ENCODE peak calls at places on chromosomes 13 and 19, in five cellular contexts. H, J, B, Y and O are unnamed samples.

GRCh38 chr13:37127706-37128241 is 22.3 kb upstream of the CSNK1A1L start:
- DNase-seq in H (no peak), J (no peak), B (no peak), Y (no peak), O (no peak)

GRCh38 chr13:99384468-99384867 is 77.3 kb upstream of the GPR183 start:
- DNase-seq in H (no peak), J (no peak), B (no peak), Y (peak; percentile 15), O (no peak)

GRCh38 chr13:114126789-114127472 is 5.5 kb downstream of the RASA3 start:
- DNase-seq in H (no peak), J (no peak), B (no peak), Y (no peak), O (no peak)

GRCh38 chr19:1007399-1007745 is 7.2 kb downstream of the GRIN3B start:
- DNase-seq in H (no peak), J (no peak), B (no peak), Y (no peak), O (no peak)

GRCh38 chr13:65155861-65156260 is 2074.3 kb downstream of the PCDH9 start:
- DNase-seq in H (no peak), J (no peak), B (no peak), Y (no peak), O (no peak)

GRCh38 chr13:100916943-100917342 is 242.3 kb upstream of the TMTC4 start:
- DNase-seq in H (no peak), J (no peak), B (no peak), Y (no peak), O (no peak)

GRCh38 chr13:46535002-46535401 is 18.0 kb upstream of the LRCH1 start:
- DNase-seq in H (no peak), J (no peak), B (no peak), Y (no peak), O (no peak)

GRCh38 chr19:15374796-15375440 is 4.7 kb downstream of the AKAP8 start:
- DNase-seq in H (no peak), J (peak; percentile 90), B (no peak), Y (no peak), O (no peak)

GRCh38 chr13:35475131-35475959 is 1.1 kb downstream of the MAB21L1 start:
- DNase-seq in H (peak; percentile 9), J (peak; percentile 46), B (peak; percentile 75), Y (peak; percentile 79), O (no peak)

GRCh38 chr13:104635879-104636278 is 1569.7 kb upstream of the SLC10A2 start:
- DNase-seq in H (no peak), J (no peak), B (peak; percentile 22), Y (no peak), O (no peak)

GRCh38 chr13:33015275-33015674 is 948 bp upstream of the KL start:
- DNase-seq in H (no peak), J (no peak), B (peak; percentile 50), Y (no peak), O (no peak)

GRCh38 chr19:10611907-10612306 is 13.4 kb upstream of the SLC44A2 start:
- DNase-seq in H (no peak), J (no peak), B (no peak), Y (no peak), O (no peak)

GRCh38 chr19:58330458-58330857 is 3.7 kb downstream of the ZSCAN22 start:
- DNase-seq in H (no peak), J (no peak), B (peak; percentile 30), Y (no peak), O (no peak)

GRCh38 chr19:5231857-5232503 is 108.6 kb downstream of the PTPRS start:
- DNase-seq in H (no peak), J (no peak), B (no peak), Y (no peak), O (no peak)

GRCh38 chr13:57748096-57748495 is 116.6 kb downstream of the PCDH17 start:
- DNase-seq in H (no peak), J (no peak), B (no peak), Y (no peak), O (no peak)

GRCh38 chr13:99260216-99260615 is 2.0 kb upstream of the GPR18 start:
- DNase-seq in H (no peak), J (no peak), B (no peak), Y (no peak), O (no peak)

GRCh38 chr13:108342369-108343289 is 73.1 kb downstream of the TNFSF13B start:
- DNase-seq in H (no peak), J (no peak), B (peak; percentile 65), Y (no peak), O (no peak)

GRCh38 chr19:39736088-39736487 is 1.7 kb downstream of the CLC start:
- DNase-seq in H (no peak), J (no peak), B (no peak), Y (no peak), O (no peak)

GRCh38 chr13:113561417-113562084 is 23.0 kb upstream of the TFDP1 start:
- DNase-seq in H (no peak), J (peak; percentile 13), B (no peak), Y (peak; percentile 47), O (no peak)

GRCh38 chr13:107767119-107767518 is 448.2 kb downstream of the LIG4 start:
- DNase-seq in H (no peak), J (no peak), B (no peak), Y (no peak), O (no peak)

GRCh38 chr13:19178901-19179593 is 2.6 kb downstream of the TUBA3C start:
- DNase-seq in H (no peak), J (no peak), B (no peak), Y (no peak), O (no peak)

GRCh38 chr13:78152415-78152814 is 233.8 kb upstream of the EDNRB start:
- DNase-seq in H (no peak), J (no peak), B (no peak), Y (no peak), O (no peak)

DNA sequence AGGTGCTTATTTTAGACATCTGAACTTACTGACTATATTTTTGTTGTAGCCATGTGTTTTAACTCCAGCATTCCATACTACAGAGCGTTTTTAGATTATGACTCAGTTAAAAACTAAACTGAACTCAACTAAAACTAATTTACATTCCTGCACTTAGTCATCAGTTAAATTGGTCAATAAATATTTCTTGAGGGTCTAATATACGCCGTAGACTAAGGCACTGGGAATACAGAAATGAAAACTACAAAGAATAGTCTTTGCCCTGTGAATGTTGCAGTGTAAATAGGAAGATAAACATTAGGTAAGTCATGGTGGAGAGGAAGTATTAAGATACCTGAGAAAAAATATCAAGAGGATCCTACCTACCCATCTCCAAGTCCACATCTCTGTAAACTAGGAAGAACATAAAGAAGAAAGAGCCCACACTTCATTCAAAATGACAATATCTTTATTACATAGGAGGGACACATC is 52.7 kb downstream of the MBNL2 start:
- DNase-seq in H (no peak), J (no peak), B (no peak), Y (no peak), O (no peak)
- H3K4me1 ChIP-seq in H (peaks cover 23% of the 10 kb centered on the region), J (peaks cover 77% of the 10 kb centered on the region), B (no peaks in the 10 kb centered on the region), Y (no peaks in the 10 kb centered on the region), O (peaks cover 23% of the 10 kb centered on the region)

GRCh38 chr13:75417006-75417384 is 65.0 kb downstream of the TBC1D4 start:
- DNase-seq in H (no peak), J (no peak), B (no peak), Y (no peak), O (no peak)
- H3K4me1 ChIP-seq in H (no peaks in the 10 kb centered on the region), J (peaks cover 96% of the 10 kb centered on the region), B (peaks cover 7% of the 10 kb centered on the region), Y (no peaks in the 10 kb centered on the region), O (peaks cover 53% of the 10 kb centered on the region)

DNA sequence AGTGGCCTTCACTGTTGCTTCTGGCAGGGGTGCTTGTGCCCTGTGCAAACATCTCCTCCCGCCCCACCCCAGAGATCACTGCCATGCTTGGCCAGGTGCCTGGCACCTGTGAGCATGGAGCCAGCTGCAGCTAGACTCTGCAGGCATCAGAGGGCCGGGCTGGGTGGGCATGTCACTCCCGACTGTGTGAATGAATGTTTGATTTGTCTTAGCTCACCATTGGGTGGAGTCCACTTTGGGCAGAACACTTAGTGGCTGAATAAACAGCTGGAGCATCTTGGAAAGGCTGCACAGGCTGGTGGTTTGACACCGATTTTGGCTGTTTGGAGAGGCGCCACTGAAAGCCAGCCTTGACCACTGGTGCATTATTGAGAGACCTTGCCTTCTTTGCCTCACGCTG is 267.3 kb downstream of the DLEU7 start:
- DNase-seq in H (peak; percentile 70), J (no peak), B (no peak), Y (no peak), O (no peak)
- H3K4me1 ChIP-seq in H (no peaks in the 10 kb centered on the region), J (no peaks in the 10 kb centered on the region), B (no peaks in the 10 kb centered on the region), Y (no peaks in the 10 kb centered on the region), O (peaks cover 11% of the 10 kb centered on the region)

GRCh38 chr13:110714798-110715394 is 1.4 kb downstream of the ING1 start:
- DNase-seq in H (peak; percentile 69), J (peak; percentile 65), B (peak; percentile 64), Y (peak; percentile 83), O (no peak)
- H3K4me1 ChIP-seq in H (peaks cover 10% of the 10 kb centered on the region), J (peaks cover 30% of the 10 kb centered on the region), B (peaks cover 18% of the 10 kb centered on the region), Y (no peaks in the 10 kb centered on the region), O (peaks cover 35% of the 10 kb centered on the region)

DNA sequence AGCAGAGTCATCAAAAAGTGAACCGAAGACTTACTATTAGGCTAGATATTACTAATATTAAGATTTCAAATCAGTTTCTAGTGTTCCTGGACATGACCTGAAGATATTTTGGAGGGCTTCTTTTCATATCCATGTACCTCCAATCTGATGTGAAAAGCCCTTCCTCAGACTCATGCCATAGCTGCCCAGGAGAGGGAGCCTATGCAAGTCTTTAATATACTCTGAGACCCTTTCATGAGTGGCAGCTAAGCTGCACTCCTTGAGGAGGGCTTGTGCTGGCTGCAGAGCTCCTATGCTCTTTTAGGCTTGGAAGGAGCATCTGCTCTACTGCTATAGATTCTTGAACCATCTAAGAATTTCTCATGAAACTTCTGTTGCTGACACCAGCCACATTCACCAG is 715.3 kb downstream of the OLFM4 start:
- DNase-seq in H (no peak), J (no peak), B (peak; percentile 33), Y (peak; percentile 61), O (no peak)
- H3K4me1 ChIP-seq in H (no peaks in the 10 kb centered on the region), J (no peaks in the 10 kb centered on the region), B (peaks cover 10% of the 10 kb centered on the region), Y (no peaks in the 10 kb centered on the region), O (no peaks in the 10 kb centered on the region)

GRCh38 chr19:56110515-56111448 is 10.3 kb downstream of the ZNF787 start:
- DNase-seq in H (peak; percentile 53), J (peak; percentile 81), B (no peak), Y (no peak), O (no peak)

GRCh38 chr19:56112313-56112709 is 8.8 kb downstream of the ZNF787 start:
- DNase-seq in H (no peak), J (no peak), B (no peak), Y (no peak), O (no peak)

GRCh38 chr19:56113071-56113632 is 7.9 kb downstream of the ZNF787 start:
- DNase-seq in H (no peak), J (no peak), B (no peak), Y (no peak), O (no peak)

GRCh38 chr19:56114051-56114694 is 6.9 kb downstream of the ZNF787 start:
- DNase-seq in H (no peak), J (no peak), B (no peak), Y (peak; percentile 42), O (no peak)

GRCh38 chr19:56111601-56112312 is 9.3 kb downstream of the ZNF787 start:
- DNase-seq in H (peak; percentile 74), J (peak; percentile 76), B (peak; percentile 53), Y (no peak), O (no peak)
- H3K4me1 ChIP-seq in H (peaks cover 61% of the 10 kb centered on the region), J (peaks cover 74% of the 10 kb centered on the region), B (peaks cover 62% of the 10 kb centered on the region), Y (peaks cover 5% of the 10 kb centered on the region), O (peaks cover 62% of the 10 kb centered on the region)